ENCODE peak calls at places on chromosomes 7 and 10, in seven cellular contexts. G is AG04450, A is neural crest cell, V is astrocyte of the spinal cord, F is WTC11, Z is PC-3, J is astrocyte. Q is an unnamed sample.

GRCh38 chr7:137981668-137982067 is 20.2 kb downstream of the CREB3L2 start:
- DNase-seq in G (no peak), A (no peak), V (no peak), F (no peak), Z (no peak), J (no peak), Q (no peak)

GRCh38 chr7:38382627-38383026 is 109.2 kb upstream of the TARP start:
- DNase-seq in G (no peak), A (no peak), V (peak; percentile 29), F (no peak), Z (peak; percentile 5), J (peak; percentile 80), Q (peak; percentile 3)

GRCh38 chr7:148815612-148816011 is 68.5 kb downstream of the EZH2 start:
- DNase-seq in G (no peak), A (no peak), V (no peak), F (no peak), Z (no peak), J (no peak), Q (no peak)

GRCh38 chr7:91446819-91447218 is 182.6 kb downstream of the FZD1 start:
- DNase-seq in G (no peak), A (no peak), V (no peak), F (no peak), Z (no peak), J (no peak), Q (no peak)

GRCh38 chr10:68732651-68733050 is 11.6 kb downstream of the CCAR1 start:
- DNase-seq in G (no peak), A (no peak), V (no peak), F (no peak), Z (no peak), J (no peak), Q (no peak)

GRCh38 chr7:69166979-69167516 is 431.2 kb upstream of the AUTS2 start:
- DNase-seq in G (no peak), A (no peak), V (no peak), F (peak; percentile 11), Z (no peak), J (no peak), Q (no peak)

GRCh38 chr10:132813560-132814468 is 27.9 kb upstream of the NKX6-2 start:
- DNase-seq in G (no peak), A (no peak), V (no peak), F (no peak), Z (no peak), J (no peak), Q (no peak)

GRCh38 chr10:101012525-101013364 is 13.1 kb downstream of the LZTS2 start:
- DNase-seq in G (peak; percentile 79), A (peak; percentile 91), V (peak; percentile 94), F (peak; percentile 84), Z (peak; percentile 84), J (peak; percentile 85), Q (peak; percentile 76)

GRCh38 chr10:16728266-16728665 is 89.0 kb downstream of the RSU1 start:
- DNase-seq in G (no peak), A (no peak), V (no peak), F (no peak), Z (no peak), J (no peak), Q (no peak)

GRCh38 chr10:86087716-86088115 is 278.9 kb downstream of the GRID1 start:
- DNase-seq in G (no peak), A (no peak), V (no peak), F (no peak), Z (no peak), J (no peak), Q (no peak)

GRCh38 chr10:3393958-3394357 is 221.4 kb upstream of the PITRM1 start:
- DNase-seq in G (no peak), A (no peak), V (no peak), F (no peak), Z (no peak), J (peak; percentile 11), Q (no peak)

GRCh38 chr7:128425851-128426250 is 16.1 kb upstream of the IMPDH1 start:
- DNase-seq in G (peak; percentile 16), A (peak; percentile 86), V (peak; percentile 57), F (peak; percentile 91), Z (peak; percentile 73), J (no peak), Q (no peak)

GRCh38 chr7:151028948-151029501 is 775 bp downstream of the ABCB8 start:
- DNase-seq in G (no peak), A (no peak), V (no peak), F (no peak), Z (no peak), J (no peak), Q (no peak)
- TF ChIP-seq CTCF in G (no peak), A (no peak), V (no peak), F (no peak), Z (no peak), J (no peak), Q (no peak)

GRCh38 chr7:29091722-29092121 is 54.6 kb downstream of the CPVL start:
- DNase-seq in G (no peak), A (no peak), V (peak; percentile 2), F (no peak), Z (no peak), J (no peak), Q (no peak)
- TF ChIP-seq CTCF in G (no peak), A (peak; percentile 47), V (no peak), F (no peak), Z (no peak), J (no peak), Q (no peak)

DNA sequence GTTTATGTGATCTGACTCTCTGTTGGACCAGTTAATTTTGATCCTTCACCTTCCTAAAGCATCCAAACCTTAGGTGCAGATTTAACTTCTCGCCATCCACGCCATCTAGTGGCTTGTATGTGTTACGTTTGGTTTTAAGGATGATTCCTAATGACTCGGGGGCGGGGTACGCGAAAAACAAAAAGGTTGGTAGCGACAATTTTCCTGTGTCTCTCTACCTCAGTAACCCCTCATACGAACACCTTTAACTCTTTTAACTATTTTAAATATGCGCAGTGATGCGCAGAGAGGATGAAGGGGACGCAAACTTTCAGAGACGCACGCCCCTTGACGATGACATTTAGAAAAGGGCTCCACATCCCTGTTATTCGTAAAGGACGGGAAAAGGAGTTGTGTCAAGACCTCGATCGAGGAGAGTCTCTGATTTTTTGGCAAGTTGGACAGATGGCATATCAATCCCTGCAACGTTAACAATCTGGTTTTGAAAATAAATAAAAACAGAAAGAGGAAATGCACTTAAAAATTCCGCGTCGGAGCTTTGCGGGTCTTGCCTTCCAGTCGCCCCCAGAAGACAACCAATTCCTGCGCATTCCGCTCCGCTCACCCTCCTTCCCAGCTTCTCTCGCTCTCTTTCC is 597 bp upstream of the KCND2 start:
- DNase-seq in G (peak; percentile 16), A (no peak), V (peak; percentile 48), F (peak; percentile 34), Z (peak; percentile 66), J (peak; percentile 33), Q (peak; percentile 10)
- TF ChIP-seq CTCF in G (peak; percentile 79), A (peak; percentile 82), V (peak; percentile 78), F (peak; percentile 57), Z (peak; percentile 86), J (peak; percentile 79), Q (peak; percentile 74)

GRCh38 chr7:151312356-151312755 is 29.3 kb upstream of the NUB1 start:
- DNase-seq in G (no peak), A (no peak), V (no peak), F (no peak), Z (no peak), J (no peak), Q (no peak)

GRCh38 chr7:151310578-151310977 is 31.0 kb upstream of the NUB1 start:
- DNase-seq in G (no peak), A (no peak), V (no peak), F (no peak), Z (peak; percentile 52), J (no peak), Q (no peak)

GRCh38 chr7:151312831-151313809 is 28.5 kb upstream of the NUB1 start:
- DNase-seq in G (no peak), A (no peak), V (no peak), F (no peak), Z (no peak), J (no peak), Q (no peak)

GRCh38 chr7:151309306-151309705 is 32.3 kb upstream of the NUB1 start:
- DNase-seq in G (no peak), A (no peak), V (peak; percentile 40), F (no peak), Z (no peak), J (peak; percentile 89), Q (no peak)

GRCh38 chr7:151311294-151311864 is 30.2 kb upstream of the NUB1 start:
- DNase-seq in G (no peak), A (no peak), V (no peak), F (peak; percentile 60), Z (peak; percentile 25), J (no peak), Q (no peak)
- TF ChIP-seq CTCF in G (peak; percentile 11), A (peak; percentile 30), V (peak; percentile 9), F (peak; percentile 31), Z (peak; percentile 47), J (no peak), Q (peak; percentile 11)

GRCh38 chr7:123131140-123131539 is 68.6 kb downstream of the SLC13A1 start:
- DNase-seq in G (no peak), A (no peak), V (no peak), F (no peak), Z (no peak), J (no peak), Q (no peak)
- TF ChIP-seq CTCF in G (no peak), A (no peak), V (peak; percentile 18), F (no peak), Z (no peak), J (no peak), Q (no peak)